ENCODE peak calls at places on chromosome 12, in ten cellular contexts. O is foreskin fibroblast, C is left ventricle myocardium inferior, X is retinal pigment epithelial cell, U is DND-41, G is Caco-2, S is GM23338, F is epithelial cell of proximal tubule, R is cardiac muscle cell, W is Peyer's patch. P is an unnamed sample.

GRCh38 chr12:100554608-100555077 is 18.8 kb upstream of the GAS2L3 start:
- DNase-seq in X (peak), W (no peak), O (peak), S (peak), R (peak), U (peak), F (no peak), G (peak), C (no peak), P (peak)

GRCh38 chr12:27946396-27946795 is 26.1 kb downstream of the PTHLH start:
- DNase-seq in U (no peak), F (no peak), X (no peak), S (no peak), W (no peak), O (no peak), R (no peak), G (no peak), C (no peak), P (no peak)

GRCh38 chr12:97659117-97659880 is 196.7 kb downstream of the RMST start:
- DNase-seq in W (no peak), O (no peak), S (no peak), U (no peak), G (no peak), X (no peak), R (no peak), C (no peak), F (no peak), P (no peak)

GRCh38 chr12:118332511-118332910 is 40.2 kb downstream of the TAOK3 start:
- DNase-seq in C (no peak), S (no peak), O (peak), X (no peak), F (no peak), W (no peak), G (no peak), R (peak), U (no peak), P (no peak)

GRCh38 chr12:123354600-123354999 is 10.0 kb downstream of the SBNO1 start:
- DNase-seq in O (no peak), G (no peak), R (no peak), U (no peak), F (no peak), S (no peak), C (no peak), W (no peak), X (no peak), P (no peak)

GRCh38 chr12:22709292-22709691 is 84.3 kb downstream of the ETNK1 start:
- DNase-seq in G (no peak), C (no peak), O (no peak), U (no peak), X (no peak), R (peak), F (no peak), S (peak), W (no peak), P (no peak)

GRCh38 chr12:101634724-101635123 is 40.0 kb downstream of the MYBPC1 start:
- DNase-seq in R (no peak), C (no peak), S (no peak), W (no peak), G (no peak), F (no peak), U (no peak), X (no peak), O (no peak), P (no peak)

GRCh38 chr12:22321620-22322019 is 12.9 kb downstream of the ST8SIA1 start:
- DNase-seq in W (no peak), O (peak), F (no peak), G (no peak), U (no peak), X (no peak), S (peak), R (peak), C (no peak), P (no peak)

GRCh38 chr12:124788936-124789555 is 74.6 kb downstream of the SCARB1 start:
- DNase-seq in O (no peak), F (no peak), S (no peak), X (no peak), R (no peak), C (no peak), U (no peak), G (no peak), W (no peak), P (no peak)

GRCh38 chr12:123516221-123516780 is 17.2 kb downstream of the RILPL1 start:
- DNase-seq in S (no peak), G (peak), O (no peak), R (no peak), C (no peak), U (no peak), X (no peak), W (no peak), F (no peak), P (no peak)

GRCh38 chr12:43066471-43066870 is 476.9 kb upstream of the PRICKLE1 start:
- DNase-seq in W (no peak), F (no peak), O (no peak), R (peak), G (no peak), X (no peak), C (no peak), S (no peak), U (no peak), P (no peak)

GRCh38 chr12:109477185-109477962 is at the start of the genes KCTD10 and UBE3B:
- DNase-seq in R (peak), U (peak), S (peak), X (peak), F (peak), O (peak), W (peak), C (peak), G (peak), P (peak)

GRCh38 chr12:22410497-22410896 is 76.0 kb upstream of the ST8SIA1 start:
- DNase-seq in W (no peak), O (no peak), G (no peak), R (no peak), S (no peak), C (no peak), F (no peak), U (no peak), X (no peak), P (peak)

GRCh38 chr12:129903092-129903945 is 506 bp downstream of the TMEM132D start:
- DNase-seq in O (no peak), S (peak), C (no peak), F (no peak), U (no peak), G (no peak), X (no peak), W (no peak), R (no peak), P (no peak)

GRCh38 chr12:18224745-18225144 is 36.6 kb upstream of the PIK3C2G start:
- DNase-seq in O (peak), C (no peak), G (no peak), U (no peak), W (no peak), R (peak), F (peak), X (peak), S (peak), P (peak)
- TF ChIP-seq CTCF in O (peak), C (peak), G (peak), U (peak), W (no peak), R (peak), F (peak), X (peak), S (peak), P (peak)

GRCh38 chr12:120367252-120367923 is 1.6 kb downstream of the MSI1 start:
- DNase-seq in X (no peak), W (no peak), U (no peak), C (no peak), O (peak), F (no peak), G (no peak), S (peak), R (no peak), P (no peak)
- H3K4me3 ChIP-seq in X (peak), W (peak), U (no peak), C (peak), O (no peak), F (no peak), G (peak), S (peak), R (peak), P (peak)

DNA sequence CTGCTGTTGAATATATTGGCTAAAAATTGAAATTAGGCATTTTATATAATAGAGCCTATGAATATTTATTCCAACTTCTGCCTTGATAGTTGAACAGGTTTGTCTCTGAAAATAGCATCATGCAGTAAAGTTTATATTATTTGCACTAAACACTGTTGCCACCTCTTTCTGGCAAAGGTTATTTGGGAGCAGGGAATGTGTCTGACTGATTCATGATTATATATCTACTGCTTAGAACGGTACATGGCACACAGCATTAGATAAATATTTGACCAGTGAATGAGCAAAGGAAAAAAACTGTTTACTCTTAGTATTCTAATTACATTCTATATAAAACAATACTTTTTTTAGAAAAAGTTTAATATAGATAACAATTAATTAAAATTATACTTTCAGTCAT is 123.1 kb upstream of the MGAT4C start:
- DNase-seq in R (no peak), F (no peak), W (no peak), S (no peak), C (no peak), U (no peak), G (no peak), O (no peak), X (no peak), P (peak)
- TF ChIP-seq CTCF in R (no peak), F (no peak), W (no peak), S (no peak), C (no peak), U (no peak), G (no peak), O (no peak), X (no peak), P (no peak)

GRCh38 chr12:5227722-5228274 is 184.1 kb downstream of the KCNA5 start:
- DNase-seq in S (no peak), O (no peak), X (no peak), F (no peak), W (no peak), U (no peak), C (peak), G (no peak), R (no peak), P (no peak)
- H3K4me3 ChIP-seq in S (no peak), O (no peak), X (no peak), F (no peak), W (no peak), U (no peak), C (no peak), G (no peak), R (no peak), P (no peak)

GRCh38 chr12:113005759-113006158 is 27.4 kb downstream of the OAS2 start:
- DNase-seq in R (peak), X (no peak), F (no peak), S (peak), C (no peak), O (no peak), U (peak), G (no peak), W (no peak), P (no peak)
- TF ChIP-seq CTCF in R (peak), X (peak), F (peak), S (peak), C (no peak), O (peak), U (peak), G (peak), W (no peak), P (peak)

DNA sequence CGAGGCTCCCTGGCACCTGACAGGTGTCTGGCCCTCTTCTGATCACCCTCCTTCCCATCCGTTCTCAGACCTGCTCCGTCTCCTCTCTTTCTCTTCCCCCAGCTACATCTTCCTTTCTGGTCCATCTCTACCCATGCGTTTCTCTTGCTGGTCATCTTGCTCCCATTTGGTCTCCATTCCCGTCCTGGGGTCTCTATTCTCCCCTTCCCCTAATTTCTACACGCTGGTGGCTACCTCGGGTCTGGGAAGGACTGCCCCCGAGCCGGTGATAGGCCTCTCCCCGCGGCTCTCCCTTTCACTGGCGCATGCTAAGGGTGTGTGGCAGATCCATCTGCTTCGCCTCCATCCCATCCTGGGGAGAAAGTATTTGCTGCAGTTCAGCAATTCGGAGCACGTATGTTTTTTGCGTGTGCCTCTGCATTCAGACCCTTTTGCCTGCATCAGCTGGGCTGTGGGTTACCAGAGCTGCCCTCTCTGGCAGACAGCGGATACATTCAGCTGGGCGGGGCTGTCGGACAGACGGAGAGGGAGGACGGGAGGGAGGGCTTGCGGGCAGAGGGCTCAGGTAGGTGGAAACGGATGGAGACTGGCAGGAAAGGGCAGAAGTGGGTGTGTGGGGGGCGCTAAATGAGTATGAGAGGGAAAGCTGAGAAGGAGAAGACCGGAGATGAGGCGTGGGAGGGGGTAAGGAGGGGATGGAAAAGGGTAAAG is 775 bp downstream of the CLSTN3 start:
- DNase-seq in O (peak), G (peak), R (peak), X (no peak), C (peak), U (no peak), F (no peak), W (peak), S (peak), P (no peak)
- H3K4me3 ChIP-seq in O (peak), G (peak), R (peak), X (peak), C (peak), U (peak), F (peak), W (peak), S (peak), P (peak)

DNA sequence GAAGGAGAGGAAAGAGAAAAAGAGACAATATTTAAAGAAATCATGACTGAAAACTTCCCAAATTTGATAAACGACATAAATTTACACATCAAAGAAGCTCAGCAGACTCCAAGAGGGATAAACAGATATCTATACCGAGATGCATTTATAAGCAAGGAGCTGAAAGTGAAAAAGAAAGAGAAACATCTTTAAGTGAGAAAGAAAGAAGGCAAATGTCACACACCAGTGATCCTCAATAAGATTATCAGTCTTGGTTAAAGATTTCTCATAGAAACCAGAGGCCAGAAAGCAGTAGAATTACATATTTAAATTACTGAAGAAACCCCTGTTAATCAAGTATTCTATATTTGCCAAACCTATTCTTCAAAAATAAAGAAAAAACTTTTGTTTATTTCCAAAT is 424.2 kb downstream of the SLC16A7 start:
- DNase-seq in F (no peak), R (no peak), G (no peak), S (no peak), C (no peak), X (no peak), O (no peak), W (no peak), U (no peak), P (no peak)
- TF ChIP-seq CTCF in F (no peak), R (no peak), G (no peak), S (no peak), C (no peak), X (no peak), O (no peak), W (no peak), U (no peak), P (no peak)

GRCh38 chr12:51218607-51219161 is 822 bp upstream of the POU6F1 start:
- DNase-seq in R (peak), U (no peak), X (no peak), G (peak), O (no peak), S (peak), C (no peak), F (no peak), W (no peak), P (no peak)

GRCh38 chr12:51217968-51218606 is at the start of gene POU6F1:
- DNase-seq in C (peak), G (peak), R (peak), U (peak), X (no peak), S (peak), F (no peak), O (peak), W (peak), P (no peak)

GRCh38 chr12:51216652-51217051 is 1.2 kb downstream of the POU6F1 start:
- DNase-seq in G (no peak), U (no peak), F (no peak), W (no peak), O (no peak), C (no peak), X (no peak), S (peak), R (no peak), P (no peak)

GRCh38 chr12:51217133-51217967 is 512 bp downstream of the POU6F1 start:
- DNase-seq in X (no peak), C (peak), O (peak), R (peak), G (no peak), U (peak), S (peak), W (peak), F (no peak), P (no peak)

DNA sequence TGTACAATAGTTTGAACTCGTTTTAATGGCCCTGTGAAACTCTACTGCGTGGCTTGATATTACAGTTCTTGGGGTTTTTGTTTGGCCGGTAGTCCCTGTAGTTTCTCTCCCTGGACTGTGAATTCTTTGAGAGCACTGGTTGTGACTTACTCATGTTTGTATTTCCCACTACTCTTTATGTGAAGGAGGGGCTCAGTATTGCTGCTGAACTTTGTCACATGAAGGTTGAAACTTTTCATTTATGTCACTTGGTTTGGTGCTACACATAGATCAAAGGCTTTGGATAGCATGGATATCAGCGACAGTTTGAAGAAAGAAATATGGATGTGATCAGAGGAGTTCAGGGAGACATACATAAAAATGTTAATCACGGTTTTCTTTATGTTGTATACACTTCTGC is 1.5 kb upstream of the POU6F1 start:
- DNase-seq in W (no peak), C (no peak), R (no peak), F (no peak), G (no peak), X (no peak), S (no peak), U (no peak), O (no peak), P (no peak)
- H3K4me3 ChIP-seq in W (no peak), C (no peak), R (no peak), F (peak), G (peak), X (no peak), S (peak), U (no peak), O (no peak), P (no peak)

GRCh38 chr12:70920251-70920851 is at the start of gene PTPRR:
- DNase-seq in F (no peak), R (peak), O (peak), G (no peak), C (no peak), X (no peak), U (no peak), W (no peak), S (peak), P (no peak)

GRCh38 chr12:70919597-70920035 is 922 bp downstream of the PTPRR start:
- DNase-seq in S (peak), G (no peak), U (peak), R (peak), O (peak), F (no peak), W (no peak), C (no peak), X (no peak), P (no peak)

GRCh38 chr12:70918321-70918720 is 2.2 kb downstream of the PTPRR start:
- DNase-seq in R (no peak), F (no peak), G (no peak), X (no peak), U (no peak), C (no peak), O (no peak), W (no peak), S (no peak), P (no peak)

GRCh38 chr12:70920891-70921290 is 353 bp upstream of the PTPRR start:
- DNase-seq in X (no peak), S (peak), W (no peak), R (no peak), G (no peak), F (no peak), C (no peak), O (no peak), U (no peak), P (no peak)

GRCh38 chr12:70919161-70919560 is 1.4 kb downstream of the PTPRR start:
- DNase-seq in F (no peak), S (no peak), R (no peak), X (no peak), G (no peak), C (no peak), W (no peak), U (no peak), O (no peak), P (no peak)
- TF ChIP-seq CTCF in F (no peak), S (no peak), R (no peak), X (no peak), G (no peak), C (no peak), W (no peak), U (no peak), O (no peak), P (no peak)